ENCODE peak calls at places on chromosomes 2 and 18, in eight cellular contexts. B is lower lobe of right lung, W is GM12865, Y is heart left ventricle, X is HFF-Myc, I is uterus, V is neuronal stem cell, R is astrocyte of the spinal cord. Q is an unnamed sample.

GRCh38 chr2:170238776-170239175 is 60.8 kb downstream of the MYO3B start:
- DNase-seq in B (no peak), W (no peak), Y (no peak), X (no peak), I (no peak), V (no peak), R (no peak), Q (no peak)

GRCh38 chr2:16153754-16154035 is 213.3 kb downstream of the MYCN start:
- DNase-seq in B (no peak), W (no peak), Y (no peak), X (no peak), I (no peak), V (no peak), R (no peak), Q (no peak)

GRCh38 chr18:78739115-78739514 is 240.5 kb upstream of the SALL3 start:
- DNase-seq in B (no peak), W (no peak), Y (no peak), X (no peak), I (no peak), V (no peak), R (no peak), Q (no peak)

GRCh38 chr2:157258520-157259326 is 1.2 kb downstream of the GALNT5 start:
- DNase-seq in B (no peak), W (no peak), Y (no peak), X (no peak), I (no peak), V (no peak), R (no peak), Q (no peak)

GRCh38 chr18:76365561-76365960 is 129.5 kb downstream of the ZNF516 start:
- DNase-seq in B (no peak), W (no peak), Y (no peak), X (no peak), I (no peak), V (no peak), R (no peak), Q (no peak)

GRCh38 chr18:56148373-56148772 is 490.0 kb downstream of the TXNL1 start:
- DNase-seq in B (no peak), W (no peak), Y (no peak), X (peak), I (no peak), V (no peak), R (peak), Q (no peak)

GRCh38 chr2:63484481-63484880 is 103.8 kb downstream of the WDPCP start:
- DNase-seq in B (no peak), W (no peak), Y (no peak), X (no peak), I (no peak), V (no peak), R (no peak), Q (no peak)

GRCh38 chr18:79299711-79300110 is 96.0 kb upstream of the NFATC1 start:
- DNase-seq in B (no peak), W (no peak), Y (no peak), X (no peak), I (no peak), V (no peak), R (no peak), Q (no peak)

GRCh38 chr18:43482600-43482999 is 205.3 kb upstream of the SYT4 start:
- DNase-seq in B (no peak), W (no peak), Y (no peak), X (no peak), I (no peak), V (no peak), R (no peak), Q (no peak)

GRCh38 chr2:232926448-232927040 is 56.5 kb downstream of the SNORC start:
- DNase-seq in B (no peak), W (no peak), Y (no peak), X (no peak), I (no peak), V (no peak), R (no peak), Q (no peak)

DNA sequence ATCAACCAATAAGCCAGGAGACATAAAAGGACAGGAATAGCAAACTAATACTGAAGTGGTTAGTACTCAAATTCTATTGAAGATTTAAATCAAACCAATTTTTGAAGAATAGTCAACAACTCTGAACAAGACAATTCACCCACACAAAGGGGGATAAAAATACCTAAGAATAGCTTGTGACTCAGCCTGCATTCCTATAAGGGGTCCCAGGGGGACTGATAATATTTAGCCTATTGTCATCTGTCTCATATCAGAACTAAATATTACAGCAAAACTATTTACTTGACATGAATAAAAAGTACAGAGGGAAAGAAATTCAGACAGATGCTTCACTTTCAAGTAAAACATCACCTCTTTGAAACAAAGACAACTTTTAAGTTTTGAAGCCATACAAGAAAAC is 7.7 kb downstream of the ITSN2 start:
- DNase-seq in B (no peak), W (no peak), Y (no peak), X (no peak), I (no peak), V (no peak), R (no peak), Q (no peak)
- H3K4me3 ChIP-seq in B (no peak), W (no peak), Y (no peak), X (no peak), I (no peak), V (no peak), R (no peak), Q (no peak)

GRCh38 chr2:71554706-71555056 is 101.3 kb downstream of the DYSF start:
- DNase-seq in B (peak), W (no peak), Y (no peak), X (no peak), I (no peak), V (no peak), R (no peak), Q (no peak)
- H3K4me3 ChIP-seq in B (no peak), W (no peak), Y (no peak), X (no peak), I (no peak), V (no peak), R (no peak), Q (no peak)

GRCh38 chr2:191264647-191265079 is 19.5 kb downstream of the MYO1B start:
- DNase-seq in B (no peak), W (no peak), Y (no peak), X (no peak), I (no peak), V (no peak), R (peak), Q (peak)

GRCh38 chr2:191265311-191266170 is 20.3 kb downstream of the MYO1B start:
- DNase-seq in B (no peak), W (no peak), Y (peak), X (no peak), I (peak), V (no peak), R (peak), Q (peak)

GRCh38 chr2:191268596-191268995 is 23.4 kb downstream of the MYO1B start:
- DNase-seq in B (no peak), W (no peak), Y (no peak), X (no peak), I (no peak), V (no peak), R (no peak), Q (no peak)

GRCh38 chr2:191263050-191263449 is 17.8 kb downstream of the MYO1B start:
- DNase-seq in B (no peak), W (no peak), Y (no peak), X (no peak), I (no peak), V (no peak), R (no peak), Q (peak)

GRCh38 chr2:191266201-191266600 is 21.0 kb downstream of the MYO1B start:
- DNase-seq in B (no peak), W (no peak), Y (no peak), X (no peak), I (no peak), V (no peak), R (no peak), Q (no peak)
- H3K4me3 ChIP-seq in B (no peak), W (no peak), Y (no peak), X (no peak), I (no peak), V (no peak), R (no peak), Q (no peak)

GRCh38 chr2:240577281-240578109 is 9.0 kb upstream of the CAPN10 start:
- DNase-seq in B (no peak), W (no peak), Y (no peak), X (no peak), I (no peak), V (no peak), R (no peak), Q (no peak)

GRCh38 chr2:240578110-240578450 is 8.5 kb upstream of the CAPN10 start:
- DNase-seq in B (no peak), W (no peak), Y (no peak), X (no peak), I (no peak), V (no peak), R (no peak), Q (no peak)

GRCh38 chr2:240579071-240579762 is 7.3 kb upstream of the CAPN10 start:
- DNase-seq in B (no peak), W (no peak), Y (no peak), X (no peak), I (no peak), V (no peak), R (no peak), Q (no peak)

GRCh38 chr2:240579771-240580614 is 6.5 kb upstream of the CAPN10 start:
- DNase-seq in B (peak), W (peak), Y (no peak), X (peak), I (peak), V (no peak), R (peak), Q (peak)

GRCh38 chr2:240578488-240578887 is 8.0 kb upstream of the CAPN10 start:
- DNase-seq in B (no peak), W (no peak), Y (no peak), X (no peak), I (no peak), V (no peak), R (no peak), Q (no peak)
- H3K4me3 ChIP-seq in B (no peak), W (no peak), Y (no peak), X (no peak), I (no peak), V (no peak), R (no peak), Q (no peak)